ENCODE peak calls at places on chromosomes 16 and 17, in ten cellular contexts. J is OCI-LY7; V is breast epithelium; F is T-helper 1 cell; Q is stimulated activated CD4-positive, alpha-beta T cell treated with anti-CD3 and anti-CD28 coated beads, Interleukin-15, amount 100 ng/mL, for 48 hours; R is hepatic stellate cell; C is T follicular helper cell; X is ELR; P is T47D; H is activated T-cell treated with anti-CD3 and anti-CD28 coated beads for 4 hours. K is an unnamed sample.
A peak's percentile ranks its signal among the peaks of the same experiment; 100 is the strongest.

GRCh38 chr16:62149646-62150045 is 113.4 kb upstream of the CDH8 start:
- DNase-seq in J (no peak), V (no peak), F (no peak), Q (no peak), R (no peak), C (no peak), X (no peak), P (no peak), H (no peak), K (no peak)

GRCh38 chr17:9936075-9936474 is 31.0 kb upstream of the RCVRN start:
- DNase-seq in J (no peak), V (no peak), F (no peak), Q (no peak), R (no peak), C (no peak), X (no peak), P (no peak), H (no peak), K (no peak)

GRCh38 chr17:41739661-41740352 is 5.4 kb upstream of the HAP1 start:
- DNase-seq in J (no peak), V (no peak), F (no peak), Q (no peak), R (peak; percentile 51), C (no peak), X (peak; percentile 87), P (no peak), H (no peak), K (no peak)

GRCh38 chr16:66036162-66036561 is 330.3 kb upstream of the CDH5 start:
- DNase-seq in J (no peak), V (no peak), F (no peak), Q (no peak), R (no peak), C (no peak), X (peak; percentile 23), P (no peak), H (no peak), K (no peak)

GRCh38 chr17:55601874-55602364 is 90.7 kb upstream of the SMIM36 start:
- DNase-seq in J (peak; percentile 26), V (no peak), F (no peak), Q (no peak), R (peak; percentile 27), C (no peak), X (peak; percentile 68), P (peak; percentile 38), H (peak; percentile 2), K (peak; percentile 22)

GRCh38 chr17:2230877-2231276 is 72.7 kb downstream of the SMG6 start:
- DNase-seq in J (no peak), V (no peak), F (no peak), Q (no peak), R (no peak), C (no peak), X (peak; percentile 14), P (no peak), H (no peak), K (no peak)

GRCh38 chr17:66165537-66166123 is 26.3 kb downstream of the CEP112 start:
- DNase-seq in J (peak; percentile 59), V (no peak), F (no peak), Q (no peak), R (peak; percentile 45), C (no peak), X (peak; percentile 71), P (peak; percentile 54), H (peak; percentile 21), K (peak; percentile 41)

GRCh38 chr17:49787932-49788442 is 494 bp upstream of the KAT7 start:
- DNase-seq in J (no peak), V (no peak), F (no peak), Q (no peak), R (no peak), C (no peak), X (no peak), P (no peak), H (no peak), K (no peak)

GRCh38 chr16:27455700-27456099 is 53.7 kb downstream of the IL21R start:
- DNase-seq in J (no peak), V (no peak), F (no peak), Q (no peak), R (no peak), C (no peak), X (no peak), P (no peak), H (no peak), K (peak; percentile 13)

GRCh38 chr17:45973099-45973838 is 25.8 kb upstream of the STH start:
- DNase-seq in J (no peak), V (peak; percentile 82), F (no peak), Q (no peak), R (no peak), C (no peak), X (no peak), P (peak; percentile 58), H (no peak), K (no peak)

GRCh38 chr17:58007781-58008706 is 998 bp upstream of the SRSF1 start:
- DNase-seq in J (no peak), V (no peak), F (no peak), Q (no peak), R (peak; percentile 18), C (no peak), X (no peak), P (no peak), H (no peak), K (no peak)

GRCh38 chr17:31687505-31688126 is 171.4 kb downstream of the COPRS start:
- DNase-seq in J (no peak), V (no peak), F (no peak), Q (no peak), R (no peak), C (no peak), X (no peak), P (no peak), H (no peak), K (no peak)

GRCh38 chr17:45395569-45396415 is 36.9 kb downstream of the ARHGAP27 start:
- DNase-seq in J (no peak), V (no peak), F (no peak), Q (no peak), R (no peak), C (no peak), X (no peak), P (no peak), H (no peak), K (no peak)

GRCh38 chr16:48158296-48158695 is 2.5 kb upstream of the ABCC12 start:
- DNase-seq in J (no peak), V (peak; percentile 30), F (no peak), Q (peak; percentile 33), R (no peak), C (no peak), X (peak; percentile 84), P (no peak), H (peak; percentile 8), K (peak; percentile 25)

GRCh38 chr16:11152205-11152604 is 103.8 kb downstream of the SOCS1 start:
- DNase-seq in J (no peak), V (no peak), F (no peak), Q (no peak), R (no peak), C (no peak), X (no peak), P (no peak), H (no peak), K (peak; percentile 42)

GRCh38 chr17:76274559-76274956 is 9.4 kb downstream of the UBALD2 start:
- DNase-seq in J (no peak), V (no peak), F (no peak), Q (no peak), R (no peak), C (no peak), X (no peak), P (no peak), H (no peak), K (no peak)

GRCh38 chr16:84446086-84446485 is 58.4 kb downstream of the MEAK7 start:
- DNase-seq in J (no peak), V (no peak), F (no peak), Q (no peak), R (no peak), C (no peak), X (peak; percentile 53), P (no peak), H (no peak), K (no peak)

GRCh38 chr16:2038359-2039285 is 9.0 kb downstream of the NTHL1 start:
- DNase-seq in J (no peak), V (no peak), F (no peak), Q (no peak), R (no peak), C (no peak), X (no peak), P (no peak), H (no peak), K (no peak)

GRCh38 chr16:340370-341091 is 12.0 kb downstream of the AXIN1 start:
- DNase-seq in J (no peak), V (no peak), F (no peak), Q (no peak), R (no peak), C (no peak), X (no peak), P (no peak), H (no peak), K (no peak)

GRCh38 chr17:48037036-48037881 is at the start of gene COPZ2:
- DNase-seq in J (no peak), V (peak; percentile 68), F (peak; percentile 51), Q (peak; percentile 49), R (peak; percentile 74), C (peak; percentile 51), X (peak; percentile 81), P (peak; percentile 54), H (peak; percentile 24), K (no peak)

GRCh38 chr16:31157136-31157535 is 7.3 kb upstream of the PRSS36 start:
- DNase-seq in J (no peak), V (no peak), F (no peak), Q (no peak), R (no peak), C (no peak), X (no peak), P (no peak), H (no peak), K (no peak)

GRCh38 chr16:12798846-12799245 is 4.8 kb downstream of the CPPED1 start:
- DNase-seq in J (no peak), V (no peak), F (no peak), Q (no peak), R (no peak), C (no peak), X (no peak), P (no peak), H (no peak), K (no peak)

GRCh38 chr16:66247516-66248089 is 118.9 kb upstream of the CDH5 start:
- DNase-seq in J (no peak), V (no peak), F (no peak), Q (no peak), R (no peak), C (no peak), X (no peak), P (no peak), H (no peak), K (no peak)